ENCODE peak calls at places on chromosomes 16 and 17, in seven cellular contexts. One of them, this sample, is unnamed.
A peak's percentile ranks its signal among the peaks of the same experiment; 100 is the strongest.

GRCh38 chr17:18026408-18026776 is 12.6 kb downstream of the ATPAF2 start:
- DNase-seq in transverse colon: no peak
- DNase-seq in NT2/D1: no peak
- DNase-seq in stomach: no peak
- DNase-seq in Caco-2: no peak
- DNase-seq in right atrium auricular region: no peak
- DNase-seq in PC-9: no peak
- DNase-seq in this sample: no peak

GRCh38 chr16:88455610-88456355 is 2.7 kb downstream of the ZFPM1 start:
- DNase-seq in transverse colon: peak; percentile 61
- DNase-seq in NT2/D1: no peak
- DNase-seq in stomach: peak; percentile 49
- DNase-seq in Caco-2: peak; percentile 73
- DNase-seq in right atrium auricular region: no peak
- DNase-seq in PC-9: peak; percentile 65
- DNase-seq in this sample: no peak

GRCh38 chr17:33501185-33501584 is 208.1 kb upstream of the ASIC2 start:
- DNase-seq in transverse colon: no peak
- DNase-seq in NT2/D1: no peak
- DNase-seq in stomach: no peak
- DNase-seq in Caco-2: no peak
- DNase-seq in right atrium auricular region: no peak
- DNase-seq in PC-9: no peak
- DNase-seq in this sample: no peak

GRCh38 chr17:75067856-75068255 is 19.9 kb upstream of the SLC16A5 start:
- DNase-seq in transverse colon: no peak
- DNase-seq in NT2/D1: no peak
- DNase-seq in stomach: no peak
- DNase-seq in Caco-2: no peak
- DNase-seq in right atrium auricular region: no peak
- DNase-seq in PC-9: no peak
- DNase-seq in this sample: peak; percentile 33

GRCh38 chr17:35568561-35568960 is 7.9 kb upstream of the SLFN14 start:
- DNase-seq in transverse colon: peak; percentile 21
- DNase-seq in NT2/D1: no peak
- DNase-seq in stomach: no peak
- DNase-seq in Caco-2: no peak
- DNase-seq in right atrium auricular region: no peak
- DNase-seq in PC-9: no peak
- DNase-seq in this sample: peak; percentile 46

GRCh38 chr17:75370288-75370687 is 35.2 kb downstream of the GRB2 start:
- DNase-seq in transverse colon: no peak
- DNase-seq in NT2/D1: no peak
- DNase-seq in stomach: peak; percentile 44
- DNase-seq in Caco-2: no peak
- DNase-seq in right atrium auricular region: no peak
- DNase-seq in PC-9: no peak
- DNase-seq in this sample: peak; percentile 58

GRCh38 chr17:55745258-55745657 is 5.6 kb upstream of the PCTP start:
- DNase-seq in transverse colon: no peak
- DNase-seq in NT2/D1: no peak
- DNase-seq in stomach: no peak
- DNase-seq in Caco-2: no peak
- DNase-seq in right atrium auricular region: no peak
- DNase-seq in PC-9: no peak
- DNase-seq in this sample: no peak

GRCh38 chr17:10087333-10087732 is 111.1 kb downstream of the GAS7 start:
- DNase-seq in transverse colon: no peak
- DNase-seq in NT2/D1: no peak
- DNase-seq in stomach: no peak
- DNase-seq in Caco-2: no peak
- DNase-seq in right atrium auricular region: no peak
- DNase-seq in PC-9: no peak
- DNase-seq in this sample: no peak

GRCh38 chr16:76639685-76640289 is 362.6 kb downstream of the CNTNAP4 start:
- DNase-seq in transverse colon: no peak
- DNase-seq in NT2/D1: peak; percentile 46
- DNase-seq in stomach: no peak
- DNase-seq in Caco-2: peak; percentile 64
- DNase-seq in right atrium auricular region: no peak
- DNase-seq in PC-9: no peak
- DNase-seq in this sample: peak; percentile 32

GRCh38 chr16:8721693-8722348 is 47.4 kb downstream of the ABAT start:
- DNase-seq in transverse colon: no peak
- DNase-seq in NT2/D1: no peak
- DNase-seq in stomach: no peak
- DNase-seq in Caco-2: no peak
- DNase-seq in right atrium auricular region: no peak
- DNase-seq in PC-9: no peak
- DNase-seq in this sample: no peak

GRCh38 chr16:7233963-7234362 is 98.7 kb upstream of the RBFOX1 start:
- DNase-seq in transverse colon: no peak
- DNase-seq in NT2/D1: no peak
- DNase-seq in stomach: no peak
- DNase-seq in Caco-2: no peak
- DNase-seq in right atrium auricular region: no peak
- DNase-seq in PC-9: no peak
- DNase-seq in this sample: no peak

GRCh38 chr17:77821114-77821513 is 137.4 kb upstream of the TNRC6C start:
- DNase-seq in transverse colon: no peak
- DNase-seq in NT2/D1: no peak
- DNase-seq in stomach: no peak
- DNase-seq in Caco-2: no peak
- DNase-seq in right atrium auricular region: no peak
- DNase-seq in PC-9: no peak
- DNase-seq in this sample: no peak

GRCh38 chr16:30786936-30787612 is at the start of gene ZNF629:
- DNase-seq in transverse colon: peak; percentile 73
- DNase-seq in NT2/D1: no peak
- DNase-seq in stomach: peak; percentile 71
- DNase-seq in Caco-2: peak; percentile 79
- DNase-seq in right atrium auricular region: peak; percentile 69
- DNase-seq in PC-9: peak; percentile 75
- DNase-seq in this sample: peak; percentile 72

GRCh38 chr16:87897563-87898505 is 28.5 kb upstream of the SLC7A5 start:
- DNase-seq in transverse colon: no peak
- DNase-seq in NT2/D1: no peak
- DNase-seq in stomach: no peak
- DNase-seq in Caco-2: no peak
- DNase-seq in right atrium auricular region: no peak
- DNase-seq in PC-9: no peak
- DNase-seq in this sample: no peak

GRCh38 chr17:76958974-76959373 is 90.8 kb downstream of the MGAT5B start:
- DNase-seq in transverse colon: no peak
- DNase-seq in NT2/D1: no peak
- DNase-seq in stomach: no peak
- DNase-seq in Caco-2: no peak
- DNase-seq in right atrium auricular region: no peak
- DNase-seq in PC-9: no peak
- DNase-seq in this sample: no peak

GRCh38 chr16:54060599-54061355 is 225.8 kb downstream of the IRX3 start:
- DNase-seq in transverse colon: no peak
- DNase-seq in NT2/D1: no peak
- DNase-seq in stomach: no peak
- DNase-seq in Caco-2: no peak
- DNase-seq in right atrium auricular region: no peak
- DNase-seq in PC-9: no peak
- DNase-seq in this sample: no peak

GRCh38 chr17:10316986-10317834 is 55.6 kb downstream of the MYH13 start:
- DNase-seq in transverse colon: peak; percentile 77
- DNase-seq in NT2/D1: peak; percentile 38
- DNase-seq in stomach: peak; percentile 61
- DNase-seq in Caco-2: no peak
- DNase-seq in right atrium auricular region: peak; percentile 79
- DNase-seq in PC-9: no peak
- DNase-seq in this sample: peak; percentile 76

GRCh38 chr17:5584971-5585794 is 874 bp upstream of the NLRP1 start:
- DNase-seq in transverse colon: no peak
- DNase-seq in NT2/D1: no peak
- DNase-seq in stomach: no peak
- DNase-seq in Caco-2: no peak
- DNase-seq in right atrium auricular region: no peak
- DNase-seq in PC-9: no peak
- DNase-seq in this sample: peak; percentile 52
- H3K4me3 ChIP-seq in transverse colon: no peak overlapping the region
- H3K4me3 ChIP-seq in NT2/D1: no peak overlapping the region
- H3K4me3 ChIP-seq in stomach: no peak overlapping the region
- H3K4me3 ChIP-seq in Caco-2: no peak overlapping the region
- H3K4me3 ChIP-seq in right atrium auricular region: no peak overlapping the region
- H3K4me3 ChIP-seq in PC-9: no peak overlapping the region
- H3K4me3 ChIP-seq in this sample: no peak overlapping the region

GRCh38 chr16:84177740-84178070 is 9.2 kb downstream of the TAF1C start:
- DNase-seq in transverse colon: no peak
- DNase-seq in NT2/D1: no peak
- DNase-seq in stomach: no peak
- DNase-seq in Caco-2: no peak
- DNase-seq in right atrium auricular region: no peak
- DNase-seq in PC-9: no peak
- DNase-seq in this sample: peak; percentile 25

GRCh38 chr16:84179612-84180320 is 7.1 kb downstream of the TAF1C start:
- DNase-seq in transverse colon: no peak
- DNase-seq in NT2/D1: no peak
- DNase-seq in stomach: no peak
- DNase-seq in Caco-2: no peak
- DNase-seq in right atrium auricular region: no peak
- DNase-seq in PC-9: no peak
- DNase-seq in this sample: no peak

GRCh38 chr16:84178146-84178765 is 8.6 kb downstream of the TAF1C start:
- DNase-seq in transverse colon: no peak
- DNase-seq in NT2/D1: no peak
- DNase-seq in stomach: no peak
- DNase-seq in Caco-2: no peak
- DNase-seq in right atrium auricular region: no peak
- DNase-seq in PC-9: no peak
- DNase-seq in this sample: no peak

GRCh38 chr16:84180519-84181140 is 6.2 kb downstream of the TAF1C start:
- DNase-seq in transverse colon: no peak
- DNase-seq in NT2/D1: no peak
- DNase-seq in stomach: no peak
- DNase-seq in Caco-2: no peak
- DNase-seq in right atrium auricular region: no peak
- DNase-seq in PC-9: no peak
- DNase-seq in this sample: no peak

DNA sequence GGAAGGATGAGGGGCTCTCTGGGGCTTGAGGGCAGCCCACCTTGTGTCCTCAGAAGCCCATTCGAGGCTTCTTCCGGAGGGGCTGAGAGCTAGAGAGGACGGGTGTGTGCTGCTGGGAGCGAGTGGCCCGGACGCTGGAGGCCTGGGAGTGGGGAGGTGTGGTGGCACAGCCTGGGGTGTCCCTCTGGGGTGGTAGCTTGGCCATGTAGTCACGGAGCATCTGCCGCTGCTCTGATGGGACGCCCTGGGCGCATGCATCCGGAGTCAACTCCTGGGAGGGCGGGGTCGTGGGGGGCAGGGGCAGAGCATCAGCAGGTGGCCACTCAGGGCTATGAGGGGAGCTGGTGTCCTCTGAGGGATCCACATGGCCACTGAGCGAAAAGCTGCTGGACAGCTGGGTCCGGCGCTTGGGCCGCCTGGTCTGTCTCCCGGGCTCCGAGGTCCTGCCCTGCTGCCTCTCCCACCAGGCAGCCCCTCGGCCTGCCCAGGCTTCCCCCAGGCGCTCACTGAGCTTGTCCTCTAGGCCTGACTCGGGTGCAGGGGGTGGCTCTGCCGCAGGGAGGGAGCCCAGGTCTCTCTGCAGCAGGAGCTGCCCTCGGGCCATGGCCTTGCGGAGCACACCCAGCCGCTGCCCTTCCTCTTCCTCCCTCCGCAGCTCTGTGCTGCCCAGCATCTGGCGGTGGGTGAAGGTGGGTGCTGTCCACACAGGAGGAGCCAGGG is 7.8 kb downstream of the TAF1C start:
- DNase-seq in transverse colon: no peak
- DNase-seq in NT2/D1: no peak
- DNase-seq in stomach: no peak
- DNase-seq in Caco-2: no peak
- DNase-seq in right atrium auricular region: no peak
- DNase-seq in PC-9: no peak
- DNase-seq in this sample: no peak
- H3K36me3 ChIP-seq in transverse colon: no peaks in the 10 kb centered on the region
- H3K36me3 ChIP-seq in NT2/D1: peaks cover 67% of the 10 kb centered on the region
- H3K36me3 ChIP-seq in stomach: peaks cover 64% of the 10 kb centered on the region
- H3K36me3 ChIP-seq in Caco-2: peaks cover 3% of the 10 kb centered on the region
- H3K36me3 ChIP-seq in right atrium auricular region: peaks cover 53% of the 10 kb centered on the region
- H3K36me3 ChIP-seq in PC-9: no peaks in the 10 kb centered on the region
- H3K36me3 ChIP-seq in this sample: no peaks in the 10 kb centered on the region

GRCh38 chr17:15261063-15261817 is 3.9 kb downstream of the PMP22 start:
- DNase-seq in transverse colon: peak; percentile 49
- DNase-seq in NT2/D1: no peak
- DNase-seq in stomach: peak; percentile 36
- DNase-seq in Caco-2: peak; percentile 43
- DNase-seq in right atrium auricular region: no peak
- DNase-seq in PC-9: no peak
- DNase-seq in this sample: peak; percentile 64

GRCh38 chr17:15262291-15263205 is 2.6 kb downstream of the PMP22 start:
- DNase-seq in transverse colon: peak; percentile 85
- DNase-seq in NT2/D1: peak; percentile 40
- DNase-seq in stomach: peak; percentile 63
- DNase-seq in Caco-2: peak; percentile 46
- DNase-seq in right atrium auricular region: peak; percentile 93
- DNase-seq in PC-9: peak; percentile 14
- DNase-seq in this sample: peak; percentile 79

GRCh38 chr17:15260376-15261062 is 4.6 kb downstream of the PMP22 start:
- DNase-seq in transverse colon: peak; percentile 85
- DNase-seq in NT2/D1: peak; percentile 44
- DNase-seq in stomach: peak; percentile 84
- DNase-seq in Caco-2: peak; percentile 42
- DNase-seq in right atrium auricular region: peak; percentile 91
- DNase-seq in PC-9: peak; percentile 83
- DNase-seq in this sample: peak; percentile 83

GRCh38 chr17:15263206-15263579 is 1.9 kb downstream of the PMP22 start:
- DNase-seq in transverse colon: peak; percentile 77
- DNase-seq in NT2/D1: no peak
- DNase-seq in stomach: peak; percentile 54
- DNase-seq in Caco-2: peak; percentile 42
- DNase-seq in right atrium auricular region: peak; percentile 96
- DNase-seq in PC-9: no peak
- DNase-seq in this sample: peak; percentile 42

DNA sequence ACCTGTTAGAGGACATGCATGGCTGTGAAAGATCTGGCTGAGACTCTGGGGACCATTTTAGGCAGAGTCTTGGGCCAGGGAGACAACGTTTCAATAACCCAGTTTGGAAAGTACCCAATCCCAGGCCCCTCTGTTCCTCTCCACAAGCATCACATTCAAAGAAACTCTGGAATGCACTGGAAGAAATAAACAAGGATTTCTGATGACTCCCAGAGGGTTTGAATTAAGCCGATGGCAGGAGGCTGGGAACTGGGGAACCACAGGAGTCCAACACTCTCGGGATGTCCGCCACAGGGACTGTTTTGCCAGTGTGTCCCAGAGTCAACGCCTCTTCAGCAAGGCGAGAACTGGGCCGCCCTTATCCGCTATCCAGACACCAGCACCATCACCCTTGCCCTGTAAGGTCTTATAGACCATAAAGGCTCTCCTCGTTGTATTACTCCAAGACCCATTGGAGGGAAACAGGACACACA is 3.3 kb downstream of the PMP22 start:
- DNase-seq in transverse colon: peak; percentile 20
- DNase-seq in NT2/D1: no peak
- DNase-seq in stomach: no peak
- DNase-seq in Caco-2: no peak
- DNase-seq in right atrium auricular region: no peak
- DNase-seq in PC-9: no peak
- DNase-seq in this sample: no peak
- H3K27me3 ChIP-seq in transverse colon: peaks cover 8% of the 10 kb centered on the region
- H3K27me3 ChIP-seq in NT2/D1: peaks cover 39% of the 10 kb centered on the region
- H3K27me3 ChIP-seq in stomach: peaks cover 45% of the 10 kb centered on the region
- H3K27me3 ChIP-seq in Caco-2: no peaks in the 10 kb centered on the region
- H3K27me3 ChIP-seq in right atrium auricular region: no peaks in the 10 kb centered on the region
- H3K27me3 ChIP-seq in PC-9: peaks cover 12% of the 10 kb centered on the region
- H3K27me3 ChIP-seq in this sample: no peaks in the 10 kb centered on the region

GRCh38 chr16:4505356-4506153 is 29.4 kb downstream of the HMOX2 start:
- DNase-seq in transverse colon: peak; percentile 67
- DNase-seq in NT2/D1: no peak
- DNase-seq in stomach: peak; percentile 54
- DNase-seq in Caco-2: no peak
- DNase-seq in right atrium auricular region: no peak
- DNase-seq in PC-9: no peak
- DNase-seq in this sample: no peak
- H3K4me3 ChIP-seq in transverse colon: no peak overlapping the region
- H3K4me3 ChIP-seq in NT2/D1: no peak overlapping the region
- H3K4me3 ChIP-seq in stomach: no peak overlapping the region
- H3K4me3 ChIP-seq in Caco-2: no peak overlapping the region
- H3K4me3 ChIP-seq in right atrium auricular region: no peak overlapping the region
- H3K4me3 ChIP-seq in PC-9: no peak overlapping the region
- H3K4me3 ChIP-seq in this sample: no peak overlapping the region

This sample was measured in MG63.